ENCODE peak calls at places on chromosomes 4 and X, in ten cellular contexts. C is mucosa of descending colon, E is SK-N-SH, A is fibroblast of lung, I is lung, P is body of pancreas, R is pancreas, O is MM.1S, X is stomach, Q is tibial nerve. V is an unnamed sample.
A peak's percentile ranks its signal among the peaks of the same experiment; 100 is the strongest.

GRCh38 chr4:1611501-1611870 is 72.6 kb downstream of the FAM53A start:
- DNase-seq in E (no peak), Q (no peak), R (no peak), I (no peak), X (no peak), A (no peak), O (no peak), C (no peak), P (no peak), V (no peak)

GRCh38 chr4:101958547-101958946 is 168.0 kb downstream of the BANK1 start:
- DNase-seq in A (no peak), P (no peak), R (no peak), Q (no peak), C (no peak), I (no peak), X (no peak), E (no peak), O (no peak), V (no peak)

GRCh38 chr4:10115271-10115656 is 1.3 kb downstream of the WDR1 start:
- DNase-seq in C (no peak), O (no peak), E (no peak), I (no peak), R (no peak), X (no peak), P (no peak), A (peak; percentile 49), Q (no peak), V (no peak)

GRCh38 chr4:120692964-120693363 is 229.6 kb downstream of the PRDM5 start:
- DNase-seq in P (peak; percentile 15), A (peak; percentile 92), R (no peak), I (no peak), E (no peak), X (no peak), C (no peak), Q (no peak), O (no peak), V (no peak)

GRCh38 chr4:57080781-57081650 is 29.2 kb downstream of the IGFBP7 start:
- DNase-seq in Q (no peak), R (no peak), A (peak; percentile 95), E (no peak), X (no peak), I (no peak), P (no peak), C (no peak), O (no peak), V (no peak)

GRCh38 chr4:127549521-127549920 is 83.2 kb upstream of the INTU start:
- DNase-seq in A (no peak), C (no peak), E (no peak), P (no peak), Q (no peak), O (no peak), R (no peak), I (no peak), X (no peak), V (no peak)

GRCh38 chrX:16737024-16737423 is 17.6 kb downstream of the SYAP1 start:
- DNase-seq in O (no peak), Q (no peak), X (no peak), P (no peak), E (no peak), I (no peak), R (no peak), C (no peak), A (no peak), V (no peak)

GRCh38 chrX:53223068-53223693 is 1.8 kb downstream of the KDM5C start:
- DNase-seq in Q (no peak), A (peak; percentile 0), O (no peak), R (no peak), C (no peak), P (no peak), X (no peak), I (peak; percentile 32), E (no peak), V (no peak)

GRCh38 chr4:85028910-85029309 is 62.4 kb upstream of the WDFY3 start:
- DNase-seq in O (no peak), X (no peak), Q (no peak), R (no peak), I (no peak), A (peak; percentile 58), C (no peak), E (no peak), P (no peak), V (no peak)

GRCh38 chr4:1721666-1722550 is 587 bp downstream of the TACC3 start:
- DNase-seq in Q (no peak), X (no peak), E (peak; percentile 34), C (peak; percentile 62), P (no peak), A (no peak), R (peak; percentile 86), O (no peak), I (no peak), V (no peak)

GRCh38 chrX:69626129-69626528 is 10.2 kb downstream of the EDA start:
- DNase-seq in C (no peak), A (no peak), O (no peak), E (no peak), R (no peak), P (no peak), Q (no peak), X (no peak), I (no peak), V (no peak)
- H3K9me3 ChIP-seq in C (no peaks in the 10 kb centered on the region), A (no peaks in the 10 kb centered on the region), O (no peaks in the 10 kb centered on the region), E (no peaks in the 10 kb centered on the region), R (no peaks in the 10 kb centered on the region), P (no peaks in the 10 kb centered on the region), Q (no peaks in the 10 kb centered on the region), X (no peaks in the 10 kb centered on the region), I (no peaks in the 10 kb centered on the region), V (no peaks in the 10 kb centered on the region)

GRCh38 chr4:109609431-109609830 is 49.4 kb downstream of the MCUB start:
- DNase-seq in Q (no peak), R (no peak), X (no peak), A (no peak), I (no peak), C (no peak), O (no peak), E (no peak), P (no peak), V (no peak)

GRCh38 chr4:109611045-109611616 is 51.1 kb downstream of the MCUB start:
- DNase-seq in Q (no peak), E (no peak), I (no peak), C (no peak), A (no peak), R (no peak), P (no peak), X (no peak), O (no peak), V (no peak)

DNA sequence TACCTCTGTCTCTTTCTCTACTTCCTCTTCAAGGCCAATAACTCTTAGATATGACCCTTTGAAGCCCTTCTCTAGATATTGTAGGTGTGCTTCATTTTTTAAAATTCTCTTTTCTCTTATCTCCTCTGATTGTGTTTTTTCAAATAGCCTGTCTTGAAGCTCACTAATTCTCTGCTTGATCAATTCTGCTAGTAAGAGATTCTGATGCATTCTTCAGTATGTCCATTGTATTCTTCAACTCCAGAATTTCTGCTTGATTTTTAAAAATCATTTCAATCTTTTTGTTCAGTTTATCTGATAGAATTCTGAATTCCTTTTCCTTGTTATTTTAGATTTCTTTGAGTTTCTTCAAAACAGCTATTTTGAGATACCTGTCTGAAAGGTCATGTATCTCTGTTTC is 47.9 kb downstream of the MCUB start:
- DNase-seq in R (no peak), A (no peak), X (no peak), P (no peak), C (no peak), Q (no peak), I (no peak), E (no peak), O (no peak), V (no peak)
- H3K9me3 ChIP-seq in R (no peaks in the 10 kb centered on the region), A (no peaks in the 10 kb centered on the region), X (peaks cover 20% of the 10 kb centered on the region), P (no peaks in the 10 kb centered on the region), C (peaks cover 9% of the 10 kb centered on the region), Q (peaks cover 34% of the 10 kb centered on the region), I (peaks cover 4% of the 10 kb centered on the region), E (no peaks in the 10 kb centered on the region), O (no peaks in the 10 kb centered on the region), V (peaks cover 16% of the 10 kb centered on the region)

DNA sequence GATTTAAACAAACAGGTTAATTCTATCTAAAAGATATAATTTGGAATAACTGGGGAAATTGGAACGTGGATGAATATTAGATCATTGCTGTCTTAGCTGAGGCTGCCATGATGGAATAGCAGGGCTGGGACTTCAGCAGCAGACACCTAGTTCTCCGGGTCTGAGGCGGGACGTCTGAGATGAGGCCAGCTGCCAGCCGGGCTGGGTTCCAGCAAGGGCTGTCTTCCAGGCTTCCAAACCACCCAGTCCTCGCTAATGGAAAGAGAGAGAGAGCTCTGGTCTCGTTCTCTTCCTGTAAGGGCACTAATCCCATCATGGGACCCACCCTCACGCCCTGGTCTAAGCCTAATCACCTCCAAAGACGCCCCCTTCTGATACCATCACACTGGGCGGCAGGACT is 85.7 kb downstream of the ADRA2C start:
- DNase-seq in C (no peak), A (no peak), E (no peak), O (no peak), X (no peak), P (no peak), Q (no peak), I (no peak), R (no peak), V (no peak)
- H3K9me3 ChIP-seq in C (no peaks in the 10 kb centered on the region), A (no peaks in the 10 kb centered on the region), E (no peaks in the 10 kb centered on the region), O (no peaks in the 10 kb centered on the region), X (peaks cover 16% of the 10 kb centered on the region), P (no peaks in the 10 kb centered on the region), Q (peaks cover 46% of the 10 kb centered on the region), I (peaks cover 16% of the 10 kb centered on the region), R (no peaks in the 10 kb centered on the region), V (no peaks in the 10 kb centered on the region)

GRCh38 chrX:44157858-44158257 is 184.7 kb upstream of the NDP start:
- DNase-seq in X (no peak), A (peak; percentile 53), O (no peak), Q (peak; percentile 27), E (no peak), P (no peak), R (no peak), C (no peak), I (no peak), V (no peak)

GRCh38 chrX:44157293-44157692 is 184.1 kb upstream of the NDP start:
- DNase-seq in Q (no peak), X (no peak), R (no peak), P (no peak), I (no peak), C (no peak), A (no peak), O (no peak), E (no peak), V (no peak)

GRCh38 chrX:44152867-44153266 is 179.7 kb upstream of the NDP start:
- DNase-seq in I (no peak), X (no peak), R (no peak), P (no peak), A (peak; percentile 69), O (no peak), C (no peak), E (no peak), Q (no peak), V (no peak)

GRCh38 chrX:44155126-44155525 is 181.9 kb upstream of the NDP start:
- DNase-seq in O (no peak), C (no peak), X (no peak), Q (no peak), A (no peak), I (no peak), E (peak; percentile 9), P (no peak), R (no peak), V (no peak)
- H3K9me3 ChIP-seq in O (no peaks in the 10 kb centered on the region), C (no peaks in the 10 kb centered on the region), X (no peaks in the 10 kb centered on the region), Q (no peaks in the 10 kb centered on the region), A (no peaks in the 10 kb centered on the region), I (peaks cover 4% of the 10 kb centered on the region), E (no peaks in the 10 kb centered on the region), P (no peaks in the 10 kb centered on the region), R (no peaks in the 10 kb centered on the region), V (no peaks in the 10 kb centered on the region)